ENCODE peak calls at places on chromosomes 2 and 18, in ten cellular contexts. J is activated T-helper 1 cell treated with anti-CD3 and anti-CD28 coated beads, Interleukin-12 subunit alpha, Interleukin-12 subunit beta, Interleukin-2, Interleukin-4 antibody, amounts not matched to agents 30 ng/mL and 10 ng/mL and 1 ng/mL, durations not matched to agents 14 hours and 24 hours and 36 hours; X is effector memory CD8-positive, alpha-beta T cell; D is GM06990; L is NK-92 treated with Interleukin-12 subunit alpha and Interleukin-12 subunit beta, amount 100 ng/mL, for 24 hours; C is HT-29; S is NCI-H748 treated with DMSO at 0.1 percent for 48 hours; Q is omental fat pad; B is NCI-H1105 treated with DMSO at 0.1 percent for 48 hours; H is ACHN. E is an unnamed sample.

GRCh38 chr2:67898605-67899004 is 164.2 kb downstream of the C1D start:
- DNase-seq in H (no peak), C (no peak), Q (no peak), D (no peak), L (no peak), X (no peak), J (no peak), B (no peak), S (no peak), E (no peak)

GRCh38 chr18:70182548-70182947 is 22.9 kb downstream of the RTTN start:
- DNase-seq in C (no peak), D (no peak), B (no peak), S (no peak), J (no peak), Q (no peak), L (no peak), X (no peak), H (no peak), E (no peak)

GRCh38 chr18:63091671-63092364 is 227.8 kb downstream of the BCL2 start:
- DNase-seq in C (no peak), D (no peak), L (no peak), H (no peak), X (no peak), J (no peak), Q (no peak), B (no peak), S (no peak), E (no peak)

GRCh38 chr2:165868211-165868610 is 74.2 kb upstream of the GALNT3 start:
- DNase-seq in C (no peak), D (no peak), S (peak), B (peak), L (no peak), X (no peak), Q (no peak), J (no peak), H (no peak), E (no peak)

GRCh38 chr2:180356676-180357075 is 349.6 kb upstream of the CWC22 start:
- DNase-seq in B (no peak), C (no peak), J (no peak), H (no peak), X (no peak), D (no peak), Q (no peak), L (no peak), S (peak), E (no peak)

GRCh38 chr18:59282341-59282740 is 9.1 kb upstream of the RAX start:
- DNase-seq in B (no peak), Q (no peak), C (no peak), L (no peak), J (no peak), H (no peak), D (no peak), S (no peak), X (no peak), E (no peak)

GRCh38 chr2:56455642-56456041 is 271.9 kb downstream of the CCDC85A start:
- DNase-seq in Q (no peak), D (no peak), X (no peak), J (no peak), L (no peak), S (no peak), C (no peak), H (no peak), B (no peak), E (no peak)

GRCh38 chr2:37573818-37574388 is 97.5 kb downstream of the CDC42EP3 start:
- DNase-seq in D (no peak), H (no peak), J (no peak), X (no peak), L (no peak), Q (no peak), S (no peak), C (no peak), B (no peak), E (no peak)

GRCh38 chr2:240999873-241000541 is 1.6 kb downstream of the SNED1 start:
- DNase-seq in C (no peak), S (no peak), H (no peak), Q (no peak), X (no peak), J (no peak), B (no peak), L (no peak), D (no peak), E (no peak)

GRCh38 chr2:168139791-168140190 is 107.6 kb downstream of the STK39 start:
- DNase-seq in B (no peak), C (no peak), S (no peak), X (no peak), D (no peak), H (no peak), J (no peak), Q (no peak), L (no peak), E (no peak)

GRCh38 chr2:219733106-219733505 is 105.7 kb downstream of the SLC4A3 start:
- DNase-seq in C (no peak), H (no peak), D (no peak), J (no peak), S (no peak), X (no peak), B (no peak), L (no peak), Q (no peak), E (no peak)

GRCh38 chr18:56238576-56238975 is 399.8 kb downstream of the TXNL1 start:
- DNase-seq in L (no peak), D (no peak), B (no peak), J (no peak), Q (no peak), C (no peak), S (no peak), H (no peak), X (no peak), E (no peak)

GRCh38 chr2:166331468-166331867 is 44.3 kb downstream of the SCN9A start:
- DNase-seq in X (no peak), Q (no peak), B (no peak), L (no peak), J (no peak), D (no peak), S (no peak), C (no peak), H (no peak), E (no peak)

GRCh38 chr2:165576409-165576808 is 106.9 kb downstream of the CSRNP3 start:
- DNase-seq in B (no peak), L (no peak), Q (no peak), X (no peak), D (no peak), S (peak), H (no peak), J (no peak), C (no peak), E (no peak)

GRCh38 chr18:32213693-32214092 is 23.9 kb downstream of the MEP1B start:
- DNase-seq in C (no peak), S (no peak), H (no peak), X (no peak), D (no peak), L (no peak), Q (no peak), B (no peak), J (no peak), E (no peak)

GRCh38 chr2:237700583-237701032 is 73.2 kb downstream of the LRRFIP1 start:
- DNase-seq in B (no peak), S (no peak), X (peak), D (peak), C (no peak), H (no peak), L (no peak), J (peak), Q (no peak), E (no peak)

GRCh38 chr18:30889582-30890301 is 152.8 kb downstream of the DSC3 start:
- DNase-seq in H (peak), D (no peak), Q (no peak), L (no peak), S (no peak), C (peak), X (no peak), J (no peak), B (peak), E (no peak)

GRCh38 chr2:120246546-120247300 is 5.9 kb upstream of the RALB start:
- DNase-seq in D (no peak), B (peak), S (no peak), Q (no peak), H (no peak), C (no peak), L (no peak), X (no peak), J (no peak), E (no peak)

GRCh38 chr2:144364988-144365738 is 154.8 kb downstream of the ZEB2 start:
- DNase-seq in Q (no peak), S (no peak), X (no peak), H (peak), B (no peak), D (no peak), J (no peak), C (no peak), L (no peak), E (no peak)

GRCh38 chr2:188475945-188476344 is 184.3 kb downstream of the GULP1 start:
- DNase-seq in J (no peak), B (no peak), L (no peak), H (peak), D (no peak), C (peak), X (no peak), S (no peak), Q (no peak), E (no peak)

GRCh38 chr2:157269922-157270321 is 12.4 kb downstream of the GALNT5 start:
- DNase-seq in X (no peak), D (no peak), L (no peak), B (no peak), H (no peak), S (no peak), J (no peak), C (no peak), Q (no peak), E (peak)

GRCh38 chr18:57088883-57089282 is 58.0 kb upstream of the BOD1L2 start:
- DNase-seq in H (no peak), B (peak), S (no peak), L (no peak), D (no peak), C (peak), Q (no peak), J (no peak), X (no peak), E (no peak)

GRCh38 chr2:212708346-212708745 is 169.7 kb upstream of the ERBB4 start:
- DNase-seq in H (no peak), S (no peak), L (no peak), C (no peak), Q (no peak), D (no peak), J (no peak), B (no peak), X (no peak), E (no peak)

GRCh38 chr18:31497711-31498449 is at the start of gene DSG2:
- DNase-seq in B (peak), H (peak), S (no peak), C (peak), L (no peak), X (no peak), J (no peak), Q (no peak), D (peak), E (peak)

GRCh38 chr18:46028536-46028891 is 43.5 kb downstream of the PSTPIP2 start:
- DNase-seq in D (no peak), X (no peak), L (no peak), Q (no peak), C (no peak), J (no peak), H (no peak), B (no peak), S (no peak), E (no peak)

GRCh38 chr18:51195086-51195601 is 2.3 kb downstream of the MEX3C start:
- DNase-seq in C (peak), J (no peak), Q (no peak), S (peak), X (no peak), L (no peak), D (no peak), B (no peak), H (no peak), E (no peak)

GRCh38 chr2:39730685-39731302 is 48.3 kb downstream of the THUMPD2 start:
- DNase-seq in X (no peak), H (peak), S (peak), Q (no peak), D (no peak), B (peak), L (no peak), J (no peak), C (peak), E (peak)

GRCh38 chr2:147374410-147374811 is 470.4 kb upstream of the ACVR2A start:
- DNase-seq in B (peak), D (no peak), C (no peak), L (no peak), S (no peak), H (no peak), Q (no peak), X (no peak), J (no peak), E (no peak)

GRCh38 chr2:217125004-217125403 is 265.1 kb upstream of the TNP1 start:
- DNase-seq in H (no peak), B (no peak), C (no peak), S (no peak), D (no peak), X (no peak), L (no peak), Q (no peak), J (no peak), E (no peak)

GRCh38 chr2:240511351-240512108 is 46.3 kb downstream of the ANKMY1 start:
- DNase-seq in J (no peak), C (no peak), Q (no peak), L (no peak), H (no peak), B (no peak), S (no peak), D (no peak), X (no peak), E (no peak)

GRCh38 chr2:39146022-39146421 is 25.2 kb upstream of the SOS1 start:
- DNase-seq in X (no peak), B (no peak), L (no peak), H (no peak), D (no peak), C (no peak), Q (no peak), J (no peak), S (no peak), E (no peak)

E was measured in GDM1.